ENCODE peak calls at places on chromosome 6, in five cellular contexts. One of them, this sample, is unnamed.

GRCh38 chr6:170281331-170282292 is 9.3 kb downstream of the DLL1 start:
- DNase-seq in HepG2: no peak
- DNase-seq in SK-N-SH: no peak
- DNase-seq in K562: no peak
- DNase-seq in GM12878: no peak
- DNase-seq in this sample: no peak

GRCh38 chr6:158475344-158476302 is 84.3 kb upstream of the TMEM181 start:
- DNase-seq in HepG2: no peak
- DNase-seq in SK-N-SH: no peak
- DNase-seq in K562: peak; percentile 75
- DNase-seq in GM12878: peak; percentile 88
- DNase-seq in this sample: peak; percentile 36

GRCh38 chr6:138450445-138450844 is 46.4 kb downstream of the HEBP2 start:
- DNase-seq in HepG2: no peak
- DNase-seq in SK-N-SH: no peak
- DNase-seq in K562: no peak
- DNase-seq in GM12878: peak; percentile 23
- DNase-seq in this sample: no peak

GRCh38 chr6:34343823-34344222 is 48.6 kb downstream of the NUDT3 start:
- DNase-seq in HepG2: no peak
- DNase-seq in SK-N-SH: no peak
- DNase-seq in K562: no peak
- DNase-seq in GM12878: no peak
- DNase-seq in this sample: no peak

GRCh38 chr6:16331328-16332174 is 93.2 kb downstream of the GMPR start:
- DNase-seq in HepG2: peak; percentile 71
- DNase-seq in SK-N-SH: peak; percentile 83
- DNase-seq in K562: peak; percentile 86
- DNase-seq in GM12878: no peak
- DNase-seq in this sample: peak; percentile 78

GRCh38 chr6:15990179-15990578 is 138.7 kb upstream of the MYLIP start:
- DNase-seq in HepG2: no peak
- DNase-seq in SK-N-SH: no peak
- DNase-seq in K562: no peak
- DNase-seq in GM12878: peak; percentile 16
- DNase-seq in this sample: no peak

GRCh38 chr6:87244380-87244779 is 78.0 kb upstream of the SMIM8 start:
- DNase-seq in HepG2: no peak
- DNase-seq in SK-N-SH: no peak
- DNase-seq in K562: peak; percentile 8
- DNase-seq in GM12878: no peak
- DNase-seq in this sample: no peak

GRCh38 chr6:90135672-90136071 is 161.0 kb downstream of the BACH2 start:
- DNase-seq in HepG2: no peak
- DNase-seq in SK-N-SH: no peak
- DNase-seq in K562: no peak
- DNase-seq in GM12878: no peak
- DNase-seq in this sample: no peak

GRCh38 chr6:73521351-73522254 is 771 bp upstream of the EEF1A1 start:
- DNase-seq in HepG2: peak; percentile 69
- DNase-seq in SK-N-SH: peak; percentile 83
- DNase-seq in K562: no peak
- DNase-seq in GM12878: no peak
- DNase-seq in this sample: peak; percentile 61

GRCh38 chr6:157033428-157034140 is 256.4 kb downstream of the ARID1B start:
- DNase-seq in HepG2: no peak
- DNase-seq in SK-N-SH: no peak
- DNase-seq in K562: no peak
- DNase-seq in GM12878: no peak
- DNase-seq in this sample: no peak

GRCh38 chr6:35058827-35059522 is 82.2 kb downstream of the TCP11 start:
- DNase-seq in HepG2: no peak
- DNase-seq in SK-N-SH: peak; percentile 3
- DNase-seq in K562: no peak
- DNase-seq in GM12878: no peak
- DNase-seq in this sample: no peak

GRCh38 chr6:168877821-168878282 is 375.8 kb downstream of the THBS2 start:
- DNase-seq in HepG2: no peak
- DNase-seq in SK-N-SH: no peak
- DNase-seq in K562: no peak
- DNase-seq in GM12878: no peak
- DNase-seq in this sample: no peak

GRCh38 chr6:55276745-55277627 is 50.3 kb upstream of the GFRAL start:
- DNase-seq in HepG2: peak; percentile 71
- DNase-seq in SK-N-SH: peak; percentile 19
- DNase-seq in K562: peak; percentile 6
- DNase-seq in GM12878: no peak
- DNase-seq in this sample: peak; percentile 49

GRCh38 chr6:25916330-25916729 is 14.2 kb downstream of the SLC17A2 start:
- DNase-seq in HepG2: no peak
- DNase-seq in SK-N-SH: no peak
- DNase-seq in K562: no peak
- DNase-seq in GM12878: no peak
- DNase-seq in this sample: no peak

GRCh38 chr6:52620055-52620905 is 43.4 kb upstream of the TRAM2 start:
- DNase-seq in HepG2: no peak
- DNase-seq in SK-N-SH: no peak
- DNase-seq in K562: no peak
- DNase-seq in GM12878: no peak
- DNase-seq in this sample: no peak

DNA sequence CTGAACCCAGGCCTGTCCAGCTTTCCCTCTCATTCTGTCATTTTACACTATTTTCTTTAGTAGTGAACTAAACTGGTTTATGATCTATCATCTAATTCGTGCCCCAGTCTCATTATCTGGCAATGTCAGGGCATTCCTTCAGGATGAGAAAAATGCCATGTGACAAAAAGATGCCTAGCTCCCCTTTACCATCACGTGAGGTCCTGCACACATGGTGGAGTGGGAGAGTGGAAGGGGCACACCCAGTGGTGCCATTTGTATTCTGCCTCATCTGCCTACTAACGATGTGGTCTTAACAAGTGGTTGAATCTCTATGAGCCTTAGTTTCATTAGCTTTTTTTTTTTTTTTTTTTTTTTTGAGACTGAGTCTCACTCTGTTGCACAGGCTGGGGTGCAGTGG is 41.2 kb downstream of the CDC5L start:
- DNase-seq in HepG2: no peak
- DNase-seq in SK-N-SH: no peak
- DNase-seq in K562: no peak
- DNase-seq in GM12878: no peak
- DNase-seq in this sample: no peak
- TF ChIP-seq FOXM1 in HepG2: no peak
- TF ChIP-seq FOXM1 in SK-N-SH: no peak
- TF ChIP-seq FOXM1 in K562: no peak
- TF ChIP-seq FOXM1 in GM12878: no peak
- TF ChIP-seq FOXM1 in this sample: no peak

GRCh38 chr6:30076333-30076732 is 764 bp upstream of the RNF39 start:
- DNase-seq in HepG2: peak; percentile 18
- DNase-seq in SK-N-SH: peak; percentile 4
- DNase-seq in K562: no peak
- DNase-seq in GM12878: no peak
- DNase-seq in this sample: no peak
- TF ChIP-seq FOXM1 in HepG2: no peak
- TF ChIP-seq FOXM1 in SK-N-SH: no peak
- TF ChIP-seq FOXM1 in K562: no peak
- TF ChIP-seq FOXM1 in GM12878: no peak
- TF ChIP-seq FOXM1 in this sample: no peak

GRCh38 chr6:165987483-165988305 is 180.0 kb downstream of the TBXT start:
- DNase-seq in HepG2: no peak
- DNase-seq in SK-N-SH: peak; percentile 90
- DNase-seq in K562: no peak
- DNase-seq in GM12878: no peak
- DNase-seq in this sample: peak; percentile 78
- TF ChIP-seq FOXM1 in HepG2: no peak
- TF ChIP-seq FOXM1 in SK-N-SH: no peak
- TF ChIP-seq FOXM1 in K562: no peak
- TF ChIP-seq FOXM1 in GM12878: no peak
- TF ChIP-seq FOXM1 in this sample: no peak

GRCh38 chr6:150261997-150262396 is 106.8 kb upstream of the IYD start:
- DNase-seq in HepG2: no peak
- DNase-seq in SK-N-SH: no peak
- DNase-seq in K562: no peak
- DNase-seq in GM12878: no peak
- DNase-seq in this sample: no peak

GRCh38 chr6:150266963-150267685 is 101.7 kb upstream of the IYD start:
- DNase-seq in HepG2: no peak
- DNase-seq in SK-N-SH: no peak
- DNase-seq in K562: no peak
- DNase-seq in GM12878: no peak
- DNase-seq in this sample: no peak

GRCh38 chr6:150266309-150266708 is 102.5 kb upstream of the IYD start:
- DNase-seq in HepG2: no peak
- DNase-seq in SK-N-SH: no peak
- DNase-seq in K562: no peak
- DNase-seq in GM12878: no peak
- DNase-seq in this sample: no peak

GRCh38 chr6:150260931-150261330 is 107.9 kb upstream of the IYD start:
- DNase-seq in HepG2: no peak
- DNase-seq in SK-N-SH: no peak
- DNase-seq in K562: no peak
- DNase-seq in GM12878: no peak
- DNase-seq in this sample: no peak

DNA sequence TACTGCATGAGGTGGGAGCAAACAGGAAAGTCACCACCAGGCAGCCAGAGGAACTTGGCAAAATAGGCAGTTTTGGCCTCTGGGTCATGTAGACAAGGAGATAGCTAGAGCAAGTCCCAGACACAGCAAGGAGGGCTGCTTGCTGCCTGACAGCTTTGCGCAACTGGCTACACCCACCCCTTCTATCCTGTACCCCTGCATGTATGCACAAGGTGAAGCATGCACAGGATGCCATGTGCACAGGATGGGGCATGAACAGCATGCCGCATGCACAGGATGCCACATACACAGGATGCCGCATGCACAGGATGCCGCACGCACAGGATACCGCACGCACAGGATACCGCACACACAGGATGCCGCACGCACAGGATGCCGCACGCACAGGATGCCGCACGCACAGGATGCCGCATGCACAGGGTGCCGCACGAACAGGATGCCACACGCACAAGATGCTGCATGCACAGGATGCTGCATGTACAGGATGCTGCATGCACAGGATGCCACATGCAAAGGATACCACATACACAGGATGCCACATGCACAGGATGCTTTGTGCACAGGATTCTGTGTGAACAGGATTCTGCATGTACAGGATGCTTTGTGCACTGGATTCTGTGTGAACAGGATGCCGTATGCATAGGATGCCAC is 104.9 kb upstream of the IYD start:
- DNase-seq in HepG2: no peak
- DNase-seq in SK-N-SH: no peak
- DNase-seq in K562: no peak
- DNase-seq in GM12878: no peak
- DNase-seq in this sample: no peak
- TF ChIP-seq FOXM1 in HepG2: no peak
- TF ChIP-seq FOXM1 in SK-N-SH: no peak
- TF ChIP-seq FOXM1 in K562: no peak
- TF ChIP-seq FOXM1 in GM12878: peak; percentile 19
- TF ChIP-seq FOXM1 in this sample: no peak

DNA sequence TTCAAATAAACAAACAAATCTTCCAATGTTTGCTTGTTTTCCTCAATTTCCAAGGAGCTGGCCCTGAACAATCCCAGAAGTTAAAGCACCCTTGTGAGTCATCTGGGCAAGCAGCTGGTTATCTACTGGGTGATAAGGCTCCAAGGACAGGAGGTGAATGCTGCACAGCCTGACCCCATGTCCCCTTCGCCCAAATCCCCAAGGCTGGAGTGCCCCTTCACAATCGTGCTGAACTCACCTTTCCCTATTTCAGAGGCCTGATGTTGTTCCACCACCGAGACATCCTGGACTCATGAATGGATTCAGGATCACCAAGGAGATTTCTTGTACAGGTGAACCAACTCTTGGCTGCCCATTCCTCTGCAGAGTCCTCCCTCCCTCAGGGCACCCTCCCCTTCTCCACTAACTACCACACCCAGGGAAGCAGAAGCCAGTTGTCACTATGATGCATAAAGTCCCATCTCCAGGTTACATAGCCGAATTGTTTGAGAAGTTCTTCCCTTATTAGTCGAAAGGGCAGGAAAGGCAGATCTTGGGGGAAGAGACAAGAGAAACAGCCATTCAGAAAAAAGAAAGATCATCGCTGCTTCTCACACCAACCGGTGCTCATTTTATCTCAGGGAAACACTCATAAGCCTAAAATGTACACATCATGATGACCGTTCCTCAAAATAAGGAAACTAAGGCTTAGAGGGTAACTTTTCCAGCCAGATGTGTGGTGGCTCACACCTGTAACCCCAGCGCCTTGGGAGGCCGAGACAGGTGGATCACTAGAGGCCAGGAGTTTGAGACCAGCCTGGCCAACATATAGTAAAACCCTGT is 138.8 kb upstream of the RREB1 start:
- DNase-seq in HepG2: no peak
- DNase-seq in SK-N-SH: no peak
- DNase-seq in K562: peak; percentile 76
- DNase-seq in GM12878: no peak
- DNase-seq in this sample: no peak
- TF ChIP-seq FOXM1 in HepG2: no peak
- TF ChIP-seq FOXM1 in SK-N-SH: no peak
- TF ChIP-seq FOXM1 in K562: peak; percentile 52
- TF ChIP-seq FOXM1 in GM12878: no peak
- TF ChIP-seq FOXM1 in this sample: no peak

GRCh38 chr6:12483712-12484111 is 193.6 kb downstream of the EDN1 start:
- DNase-seq in HepG2: no peak
- DNase-seq in SK-N-SH: no peak
- DNase-seq in K562: no peak
- DNase-seq in GM12878: peak; percentile 64
- DNase-seq in this sample: no peak
- TF ChIP-seq FOXM1 in HepG2: no peak
- TF ChIP-seq FOXM1 in SK-N-SH: peak; percentile 76
- TF ChIP-seq FOXM1 in K562: no peak
- TF ChIP-seq FOXM1 in GM12878: peak; percentile 59
- TF ChIP-seq FOXM1 in this sample: no peak